ENCODE peak calls at places on chromosome 21, in nine cellular contexts. E, S, A, M, N, U, Z, W and Y are unnamed samples.

GRCh38 chr21:46562472-46562871 is 42.4 kb downstream of the S100B start:
- DNase-seq in S (no peak), M (no peak), U (no peak), E (no peak), Z (no peak), A (no peak), N (no peak), W (no peak), Y (no peak)

GRCh38 chr21:41217656-41218380 is 49.9 kb downstream of the BACE2 start:
- DNase-seq in N (no peak), A (no peak), M (no peak), Z (no peak), E (no peak), W (no peak), S (no peak), U (no peak), Y (no peak)

GRCh38 chr21:37829043-37829442 is 87.2 kb downstream of the KCNJ6 start:
- DNase-seq in W (no peak), E (no peak), U (no peak), Z (no peak), N (no peak), A (no peak), S (peak; percentile 47), M (no peak), Y (no peak)

GRCh38 chr21:38027901-38028300 is 111.6 kb upstream of the KCNJ6 start:
- DNase-seq in S (no peak), E (no peak), A (peak; percentile 64), Z (no peak), W (peak; percentile 63), N (no peak), M (no peak), U (no peak), Y (no peak)

GRCh38 chr21:36069713-36070573 is at the start of gene CBR1:
- DNase-seq in E (peak; percentile 94), N (peak; percentile 76), Z (peak; percentile 76), S (peak; percentile 50), M (peak; percentile 91), A (peak; percentile 94), U (peak; percentile 96), W (peak; percentile 89), Y (peak; percentile 32)

GRCh38 chr21:45308211-45309068 is 20.7 kb upstream of the POFUT2 start:
- DNase-seq in U (no peak), E (no peak), W (no peak), Z (no peak), A (peak; percentile 57), M (no peak), N (no peak), S (no peak), Y (no peak)

GRCh38 chr21:43925096-43925481 is 60.1 kb downstream of the AGPAT3 start:
- DNase-seq in E (no peak), S (no peak), Z (no peak), N (no peak), A (no peak), W (peak; percentile 48), U (no peak), M (no peak), Y (no peak)

GRCh38 chr21:43801006-43801783 is 11.8 kb downstream of the RRP1 start:
- DNase-seq in U (no peak), W (no peak), A (no peak), N (no peak), S (no peak), E (no peak), M (no peak), Z (no peak), Y (no peak)

GRCh38 chr21:26847951-26848350 is 2.7 kb upstream of the ADAMTS1 start:
- DNase-seq in E (no peak), M (no peak), Z (no peak), W (no peak), S (no peak), A (no peak), U (no peak), N (no peak), Y (no peak)

GRCh38 chr21:35991131-35991530 is 69.2 kb downstream of the SETD4 start:
- DNase-seq in U (no peak), N (no peak), M (no peak), Z (no peak), E (no peak), W (no peak), S (no peak), A (no peak), Y (no peak)

GRCh38 chr21:32046191-32046590 is 173.4 kb downstream of the HUNK start:
- DNase-seq in W (no peak), A (no peak), E (no peak), Z (no peak), U (no peak), S (no peak), N (no peak), M (no peak), Y (no peak)

GRCh38 chr21:45989355-45990048 is 7.9 kb downstream of the COL6A1 start:
- DNase-seq in E (no peak), S (no peak), N (no peak), A (no peak), M (no peak), Z (no peak), U (peak; percentile 17), W (no peak), Y (no peak)

GRCh38 chr21:41611441-41611840 is 103.5 kb upstream of the TMPRSS2 start:
- DNase-seq in A (no peak), M (no peak), U (no peak), Z (no peak), N (no peak), S (no peak), E (no peak), W (no peak), Y (no peak)

GRCh38 chr21:36792505-36792967 is 93.6 kb downstream of the SIM2 start:
- DNase-seq in U (no peak), Z (no peak), N (no peak), S (no peak), M (no peak), W (peak; percentile 97), A (peak; percentile 30), E (no peak), Y (no peak)

GRCh38 chr21:42319368-42319767 is 4.2 kb upstream of the TFF3 start:
- DNase-seq in M (no peak), S (no peak), U (no peak), W (no peak), N (no peak), Z (no peak), A (no peak), E (peak; percentile 20), Y (no peak)

GRCh38 chr21:28142692-28143091 is 850.0 kb downstream of the LTN1 start:
- DNase-seq in Z (no peak), S (no peak), E (no peak), M (no peak), U (no peak), W (peak; percentile 86), N (no peak), A (peak; percentile 81), Y (no peak)